ENCODE peak calls at places on chromosomes 12 and 14, in nine cellular contexts. W is GM12891, T is lung microvascular endothelial cell, O is body of pancreas, Y is NCI-H510A treated with DMSO at 0.1 percent for 48 hours, V is hepatic stellate cell, F is NCI-H69, K is globus pallidus, R is H9. J is an unnamed sample.

GRCh38 chr12:42118136-42118879 is 26.4 kb downstream of the GXYLT1 start:
- DNase-seq in W (no peak), T (peak), O (no peak), Y (no peak), V (no peak), F (no peak), K (no peak), R (no peak), J (peak)

GRCh38 chr12:33116284-33116683 is 219.7 kb upstream of the PKP2 start:
- DNase-seq in W (no peak), T (no peak), O (no peak), Y (no peak), V (no peak), F (no peak), K (no peak), R (no peak), J (no peak)

GRCh38 chr14:37045340-37046061 is 126.9 kb downstream of the SLC25A21 start:
- DNase-seq in W (no peak), T (no peak), O (no peak), Y (no peak), V (no peak), F (no peak), K (no peak), R (no peak), J (no peak)

GRCh38 chr14:88005050-88005481 is at the start of gene GPR65:
- DNase-seq in W (no peak), T (peak), O (peak), Y (no peak), V (no peak), F (no peak), K (no peak), R (no peak), J (no peak)

GRCh38 chr14:101361044-101361443 is 200.3 kb upstream of the DIO3 start:
- DNase-seq in W (no peak), T (no peak), O (no peak), Y (no peak), V (no peak), F (no peak), K (no peak), R (no peak), J (no peak)

GRCh38 chr12:76010732-76011458 is 20.7 kb downstream of the PHLDA1 start:
- DNase-seq in W (no peak), T (peak), O (no peak), Y (peak), V (peak), F (peak), K (no peak), R (no peak), J (peak)

GRCh38 chr12:53060721-53061276 is 10.9 kb downstream of the TNS2 start:
- DNase-seq in W (no peak), T (no peak), O (peak), Y (peak), V (no peak), F (peak), K (no peak), R (no peak), J (peak)

GRCh38 chr14:105885561-105886320 is 359.4 kb downstream of the TMEM121 start:
- DNase-seq in W (no peak), T (no peak), O (no peak), Y (no peak), V (no peak), F (no peak), K (no peak), R (no peak), J (peak)

GRCh38 chr12:9673404-9674225 is 4.1 kb downstream of the CLEC2D start:
- DNase-seq in W (no peak), T (peak), O (peak), Y (no peak), V (peak), F (peak), K (no peak), R (peak), J (peak)

GRCh38 chr14:34227834-34228662 is 234.0 kb downstream of the SPTSSA start:
- DNase-seq in W (peak), T (peak), O (peak), Y (peak), V (peak), F (peak), K (peak), R (peak), J (peak)

J was measured in osteoblast.